ENCODE peak calls at places on chromosome 1, in nine cellular contexts. S is ureter; L is glomerular endothelial cell; P is HFF-Myc; T is CD8-positive, alpha-beta memory T cell; W is stimulated activated CD4-positive, alpha-beta T cell treated with anti-CD3 and anti-CD28 coated beads, Interleukin-1b, Interleukin-23, amount 100 ng/mL, for 1 hour; M is activated naive CD8-positive, alpha-beta T cell treated with anti-CD3 and anti-CD28 coated beads, Interleukin-2, amount 50 U/mL, for 16 hours; K is AG09319; H is central memory CD4-positive, alpha-beta T cell. D is an unnamed sample.

GRCh38 chr1:27504588-27505419 is 14.8 kb upstream of the WASF2 start:
- DNase-seq in S (peak), L (no peak), P (no peak), T (no peak), W (no peak), M (no peak), K (no peak), H (no peak), D (no peak)

GRCh38 chr1:67793562-67793961 is 39.7 kb downstream of the GNG12 start:
- DNase-seq in S (no peak), L (no peak), P (no peak), T (no peak), W (no peak), M (no peak), K (no peak), H (no peak), D (no peak)

GRCh38 chr1:154456631-154457030 is 45.4 kb upstream of the TDRD10 start:
- DNase-seq in S (no peak), L (no peak), P (no peak), T (no peak), W (no peak), M (no peak), K (no peak), H (no peak), D (no peak)

GRCh38 chr1:194366705-194367104 is 1180.3 kb upstream of the B3GALT2 start:
- DNase-seq in S (no peak), L (no peak), P (no peak), T (no peak), W (no peak), M (no peak), K (no peak), H (no peak), D (no peak)

GRCh38 chr1:159922499-159923202 is 2.7 kb downstream of the TAGLN2 start:
- DNase-seq in S (no peak), L (no peak), P (no peak), T (no peak), W (no peak), M (no peak), K (no peak), H (no peak), D (no peak)

GRCh38 chr1:11882814-11883538 is 24.2 kb upstream of the NPPB start:
- DNase-seq in S (peak), L (no peak), P (no peak), T (no peak), W (no peak), M (no peak), K (no peak), H (no peak), D (no peak)

GRCh38 chr1:172746091-172746949 is 87.4 kb downstream of the FASLG start:
- DNase-seq in S (peak), L (peak), P (peak), T (peak), W (no peak), M (no peak), K (peak), H (peak), D (peak)

GRCh38 chr1:88877382-88877825 is 14.0 kb downstream of the GTF2B start:
- DNase-seq in S (no peak), L (peak), P (no peak), T (peak), W (no peak), M (no peak), K (no peak), H (peak), D (no peak)

GRCh38 chr1:151512801-151513625 is 1.8 kb downstream of the CGN start:
- DNase-seq in S (peak), L (no peak), P (no peak), T (no peak), W (no peak), M (no peak), K (no peak), H (no peak), D (no peak)

GRCh38 chr1:206518743-206519142 is 11.4 kb downstream of the RASSF5 start:
- DNase-seq in S (no peak), L (no peak), P (no peak), T (no peak), W (no peak), M (no peak), K (no peak), H (no peak), D (no peak)

GRCh38 chr1:111803951-111804350 is 48.2 kb downstream of the DDX20 start:
- DNase-seq in S (no peak), L (no peak), P (no peak), T (no peak), W (no peak), M (no peak), K (no peak), H (no peak), D (no peak)

GRCh38 chr1:244395965-244396364 is 55.7 kb downstream of the ADSS2 start:
- DNase-seq in S (no peak), L (no peak), P (no peak), T (no peak), W (no peak), M (no peak), K (no peak), H (no peak), D (no peak)

GRCh38 chr1:16072616-16073484 is 601 bp downstream of the FAM131C start:
- DNase-seq in S (no peak), L (no peak), P (no peak), T (no peak), W (no peak), M (no peak), K (no peak), H (no peak), D (no peak)

GRCh38 chr1:3746389-3746783 is 5.9 kb upstream of the CCDC27 start:
- DNase-seq in S (no peak), L (no peak), P (no peak), T (no peak), W (no peak), M (no peak), K (no peak), H (no peak), D (no peak)

GRCh38 chr1:66298427-66298826 is 235.5 kb upstream of the SGIP1 start:
- DNase-seq in S (no peak), L (no peak), P (no peak), T (no peak), W (no peak), M (no peak), K (no peak), H (no peak), D (no peak)

GRCh38 chr1:71706030-71706671 is 576.2 kb downstream of the NEGR1 start:
- DNase-seq in S (no peak), L (no peak), P (peak), T (no peak), W (no peak), M (no peak), K (no peak), H (no peak), D (no peak)

GRCh38 chr1:201510734-201511133 is 3.8 kb upstream of the CSRP1 start:
- DNase-seq in S (no peak), L (no peak), P (no peak), T (no peak), W (no peak), M (no peak), K (no peak), H (no peak), D (no peak)

GRCh38 chr1:98898901-98899300 is 105.8 kb downstream of the PLPPR5 start:
- DNase-seq in S (no peak), L (no peak), P (no peak), T (no peak), W (no peak), M (no peak), K (no peak), H (no peak), D (no peak)

GRCh38 chr1:41810446-41810845 is 108.3 kb downstream of the HIVEP3 start:
- DNase-seq in S (no peak), L (peak), P (peak), T (peak), W (no peak), M (no peak), K (no peak), H (peak), D (no peak)

GRCh38 chr1:39081266-39082139 is 55.4 kb downstream of the NDUFS5 start:
- DNase-seq in S (no peak), L (no peak), P (no peak), T (no peak), W (no peak), M (no peak), K (no peak), H (peak), D (no peak)

GRCh38 chr1:154221815-154222081 is 993 bp downstream of the UBAP2L start:
- DNase-seq in S (no peak), L (no peak), P (no peak), T (no peak), W (no peak), M (no peak), K (no peak), H (no peak), D (no peak)

GRCh38 chr1:9495854-9496374 is 43.4 kb upstream of the SLC25A33 start:
- DNase-seq in S (no peak), L (no peak), P (no peak), T (no peak), W (no peak), M (no peak), K (no peak), H (no peak), D (no peak)

GRCh38 chr1:164366014-164366413 is 193.0 kb upstream of the PBX1 start:
- DNase-seq in S (no peak), L (no peak), P (no peak), T (no peak), W (no peak), M (no peak), K (no peak), H (no peak), D (no peak)

GRCh38 chr1:212561501-212561931 is 47.0 kb upstream of the ATF3 start:
- DNase-seq in S (no peak), L (no peak), P (no peak), T (no peak), W (no peak), M (no peak), K (peak), H (no peak), D (peak)

GRCh38 chr1:157781048-157781447 is 4.1 kb upstream of the FCRL2 start:
- DNase-seq in S (no peak), L (no peak), P (no peak), T (no peak), W (no peak), M (no peak), K (no peak), H (no peak), D (no peak)

GRCh38 chr1:178651742-178652141 is 73.3 kb upstream of the RALGPS2 start:
- DNase-seq in S (no peak), L (no peak), P (no peak), T (no peak), W (no peak), M (no peak), K (no peak), H (no peak), D (no peak)

D was measured in Panc1.